ENCODE peak calls at places on chromosome 10, in five cellular contexts. One of them, this sample, is unnamed.

GRCh38 chr10:43059336-43059720 is 17.5 kb upstream of the RET start:
- DNase-seq in HL-60: no peak
- DNase-seq in lower lobe of right lung: peak; percentile 24
- DNase-seq in tibial artery: no peak
- DNase-seq in cardiac muscle cell: no peak
- DNase-seq in this sample: peak; percentile 9

GRCh38 chr10:47351899-47352815 is 4.0 kb downstream of the RBP3 start:
- DNase-seq in cardiac muscle cell: no peak
- DNase-seq in HL-60: no peak
- DNase-seq in tibial artery: no peak
- DNase-seq in lower lobe of right lung: no peak
- DNase-seq in this sample: peak; percentile 68

GRCh38 chr10:88131561-88132139 is 268.2 kb downstream of the PTEN start:
- DNase-seq in tibial artery: no peak
- DNase-seq in HL-60: no peak
- DNase-seq in lower lobe of right lung: peak; percentile 68
- DNase-seq in cardiac muscle cell: no peak
- DNase-seq in this sample: no peak

GRCh38 chr10:59393349-59393748 is 31.0 kb upstream of the FAM13C start:
- DNase-seq in cardiac muscle cell: no peak
- DNase-seq in tibial artery: no peak
- DNase-seq in lower lobe of right lung: no peak
- DNase-seq in HL-60: no peak
- DNase-seq in this sample: no peak

GRCh38 chr10:131868436-131868835 is 32.4 kb upstream of the PPP2R2D start:
- DNase-seq in cardiac muscle cell: no peak
- DNase-seq in HL-60: no peak
- DNase-seq in tibial artery: peak; percentile 0
- DNase-seq in lower lobe of right lung: no peak
- DNase-seq in this sample: peak; percentile 52

GRCh38 chr10:33143160-33143728 is 185.2 kb upstream of the ITGB1 start:
- DNase-seq in HL-60: no peak
- DNase-seq in lower lobe of right lung: no peak
- DNase-seq in tibial artery: no peak
- DNase-seq in cardiac muscle cell: peak; percentile 78
- DNase-seq in this sample: no peak

GRCh38 chr10:76667307-76668012 is 970.1 kb downstream of the KCNMA1 start:
- DNase-seq in cardiac muscle cell: no peak
- DNase-seq in HL-60: no peak
- DNase-seq in lower lobe of right lung: no peak
- DNase-seq in tibial artery: no peak
- DNase-seq in this sample: no peak

GRCh38 chr10:7477538-7478334 is 66.9 kb upstream of the SFMBT2 start:
- DNase-seq in lower lobe of right lung: no peak
- DNase-seq in cardiac muscle cell: no peak
- DNase-seq in HL-60: no peak
- DNase-seq in tibial artery: no peak
- DNase-seq in this sample: no peak

GRCh38 chr10:78886129-78886528 is 182.6 kb upstream of the ZMIZ1 start:
- DNase-seq in tibial artery: no peak
- DNase-seq in lower lobe of right lung: no peak
- DNase-seq in HL-60: no peak
- DNase-seq in cardiac muscle cell: no peak
- DNase-seq in this sample: no peak

GRCh38 chr10:15795000-15795792 is 65.1 kb downstream of the MINDY3 start:
- DNase-seq in lower lobe of right lung: no peak
- DNase-seq in HL-60: no peak
- DNase-seq in cardiac muscle cell: no peak
- DNase-seq in tibial artery: no peak
- DNase-seq in this sample: no peak

GRCh38 chr10:89392974-89393373 is 551 bp downstream of the IFIT1 start:
- DNase-seq in HL-60: peak; percentile 37
- DNase-seq in tibial artery: peak; percentile 63
- DNase-seq in cardiac muscle cell: peak; percentile 90
- DNase-seq in lower lobe of right lung: no peak
- DNase-seq in this sample: no peak

GRCh38 chr10:89391882-89392756 is at the start of gene IFIT1:
- DNase-seq in lower lobe of right lung: no peak
- DNase-seq in tibial artery: peak; percentile 63
- DNase-seq in HL-60: peak; percentile 28
- DNase-seq in cardiac muscle cell: peak; percentile 92
- DNase-seq in this sample: no peak

GRCh38 chr10:89393898-89394297 is 1.5 kb downstream of the IFIT1 start:
- DNase-seq in tibial artery: no peak
- DNase-seq in HL-60: no peak
- DNase-seq in cardiac muscle cell: no peak
- DNase-seq in lower lobe of right lung: no peak
- DNase-seq in this sample: no peak

GRCh38 chr10:89389254-89389653 is 3.2 kb upstream of the IFIT1 start:
- DNase-seq in cardiac muscle cell: peak; percentile 62
- DNase-seq in lower lobe of right lung: no peak
- DNase-seq in tibial artery: no peak
- DNase-seq in HL-60: no peak
- DNase-seq in this sample: no peak

DNA sequence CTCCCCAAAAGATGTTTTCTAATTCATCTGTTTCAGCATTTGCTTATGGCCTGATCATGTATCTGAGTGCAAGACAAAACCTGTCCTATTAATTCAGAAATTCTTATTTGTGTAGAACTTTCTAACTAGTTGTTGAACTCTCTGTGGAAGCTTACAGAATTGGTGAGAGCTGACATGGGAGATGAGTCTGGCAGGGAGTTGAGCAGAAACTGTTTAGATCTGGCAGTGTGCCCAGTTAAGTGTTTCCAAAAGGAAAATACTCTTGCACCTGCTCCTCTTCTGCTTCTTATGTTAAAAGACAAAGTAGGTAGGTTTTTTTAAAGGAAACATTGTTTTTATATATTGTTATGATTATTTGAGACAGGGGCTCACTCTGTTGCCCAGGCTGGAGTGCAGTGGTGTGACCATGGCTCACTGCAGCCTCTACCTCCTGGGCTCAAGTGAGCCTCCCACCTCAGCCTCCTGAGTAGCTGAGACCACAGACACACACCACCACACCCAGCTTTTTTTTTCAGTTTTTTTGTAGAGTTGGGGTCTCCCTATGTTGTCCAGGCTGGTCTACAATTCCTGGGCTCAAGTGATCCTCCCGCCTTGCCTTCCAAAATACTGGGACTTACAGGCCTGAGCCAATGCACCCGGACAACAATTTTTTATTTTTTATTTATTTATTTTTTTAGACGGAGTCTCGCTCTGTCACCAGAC is 1.4 kb upstream of the IFIT1 start:
- DNase-seq in cardiac muscle cell: no peak
- DNase-seq in lower lobe of right lung: no peak
- DNase-seq in tibial artery: no peak
- DNase-seq in HL-60: no peak
- DNase-seq in this sample: no peak
- H3K27ac ChIP-seq in cardiac muscle cell: peak overlapping the region; percentile 90
- H3K27ac ChIP-seq in lower lobe of right lung: no peak overlapping the region
- H3K27ac ChIP-seq in tibial artery: peak overlapping the region; percentile 4
- H3K27ac ChIP-seq in HL-60: no peak overlapping the region
- H3K27ac ChIP-seq in this sample: no peak overlapping the region

DNA sequence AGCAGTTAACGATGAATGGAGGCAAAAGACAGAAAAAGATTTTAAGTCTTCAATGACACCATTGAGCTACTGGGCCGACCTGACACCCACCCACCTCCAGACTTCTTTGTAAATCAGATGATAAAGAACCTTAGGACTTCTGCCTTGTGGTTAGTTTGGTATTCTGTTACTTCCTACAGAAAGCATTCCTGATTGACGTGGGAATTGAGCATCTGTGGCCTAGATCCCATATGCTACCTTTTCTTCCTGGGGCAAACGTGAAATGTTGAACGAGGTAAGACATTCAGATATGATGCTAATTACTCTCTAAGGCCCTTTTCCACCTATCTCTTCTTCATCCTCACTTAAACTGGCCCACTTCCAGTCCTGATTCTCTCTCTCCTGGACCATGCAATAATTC is 10.2 kb downstream of the PRLHR start:
- DNase-seq in tibial artery: no peak
- DNase-seq in cardiac muscle cell: peak; percentile 18
- DNase-seq in lower lobe of right lung: no peak
- DNase-seq in HL-60: no peak
- DNase-seq in this sample: no peak
- H3K27ac ChIP-seq in tibial artery: no peak overlapping the region
- H3K27ac ChIP-seq in cardiac muscle cell: no peak overlapping the region
- H3K27ac ChIP-seq in lower lobe of right lung: no peak overlapping the region
- H3K27ac ChIP-seq in HL-60: no peak overlapping the region
- H3K27ac ChIP-seq in this sample: no peak overlapping the region

GRCh38 chr10:606767-607544 is 82.5 kb downstream of the DIP2C start:
- DNase-seq in HL-60: no peak
- DNase-seq in cardiac muscle cell: no peak
- DNase-seq in tibial artery: no peak
- DNase-seq in lower lobe of right lung: no peak
- DNase-seq in this sample: peak; percentile 64
- H3K27ac ChIP-seq in HL-60: no peak overlapping the region
- H3K27ac ChIP-seq in cardiac muscle cell: no peak overlapping the region
- H3K27ac ChIP-seq in tibial artery: peak overlapping the region; percentile 15
- H3K27ac ChIP-seq in lower lobe of right lung: no peak overlapping the region
- H3K27ac ChIP-seq in this sample: no peak overlapping the region

GRCh38 chr10:125401462-125401861 is 241.1 kb upstream of the CTBP2 start:
- DNase-seq in cardiac muscle cell: no peak
- DNase-seq in HL-60: no peak
- DNase-seq in tibial artery: no peak
- DNase-seq in lower lobe of right lung: no peak
- DNase-seq in this sample: no peak
- H3K27ac ChIP-seq in cardiac muscle cell: no peak overlapping the region
- H3K27ac ChIP-seq in HL-60: no peak overlapping the region
- H3K27ac ChIP-seq in tibial artery: no peak overlapping the region
- H3K27ac ChIP-seq in lower lobe of right lung: no peak overlapping the region
- H3K27ac ChIP-seq in this sample: no peak overlapping the region

GRCh38 chr10:18377898-18378297 is 237.7 kb downstream of the CACNB2 start:
- DNase-seq in tibial artery: no peak
- DNase-seq in cardiac muscle cell: no peak
- DNase-seq in lower lobe of right lung: no peak
- DNase-seq in HL-60: no peak
- DNase-seq in this sample: no peak

GRCh38 chr10:18378766-18379165 is 238.5 kb downstream of the CACNB2 start:
- DNase-seq in tibial artery: no peak
- DNase-seq in HL-60: no peak
- DNase-seq in cardiac muscle cell: no peak
- DNase-seq in lower lobe of right lung: no peak
- DNase-seq in this sample: no peak

GRCh38 chr10:18376650-18377049 is 236.4 kb downstream of the CACNB2 start:
- DNase-seq in tibial artery: no peak
- DNase-seq in HL-60: no peak
- DNase-seq in cardiac muscle cell: no peak
- DNase-seq in lower lobe of right lung: no peak
- DNase-seq in this sample: no peak

DNA sequence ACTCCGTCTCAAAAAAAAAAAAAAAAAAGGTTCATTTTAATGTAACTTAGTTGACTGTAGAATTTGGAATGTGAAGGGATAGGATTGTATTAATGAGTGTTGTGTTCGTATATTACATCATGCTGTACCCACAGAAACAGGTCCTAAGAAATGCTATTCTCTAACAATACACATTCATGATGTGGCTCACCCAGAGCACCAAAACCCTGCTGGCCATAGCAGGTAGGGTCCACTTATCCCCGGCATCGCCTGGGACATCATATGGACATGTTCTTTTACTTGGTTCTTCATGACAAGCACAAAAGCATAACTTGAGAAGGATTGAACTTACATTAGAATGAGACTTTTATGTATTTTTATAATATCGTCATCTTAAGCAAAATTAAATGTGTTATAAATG is 241.5 kb downstream of the CACNB2 start:
- DNase-seq in lower lobe of right lung: no peak
- DNase-seq in tibial artery: no peak
- DNase-seq in cardiac muscle cell: no peak
- DNase-seq in HL-60: no peak
- DNase-seq in this sample: no peak
- H3K27ac ChIP-seq in lower lobe of right lung: no peak overlapping the region
- H3K27ac ChIP-seq in tibial artery: no peak overlapping the region
- H3K27ac ChIP-seq in cardiac muscle cell: no peak overlapping the region
- H3K27ac ChIP-seq in HL-60: no peak overlapping the region
- H3K27ac ChIP-seq in this sample: no peak overlapping the region

GRCh38 chr10:71927159-71927558 is 37.0 kb upstream of the CHST3 start:
- DNase-seq in tibial artery: no peak
- DNase-seq in HL-60: no peak
- DNase-seq in cardiac muscle cell: no peak
- DNase-seq in lower lobe of right lung: no peak
- DNase-seq in this sample: no peak
- H3K27ac ChIP-seq in tibial artery: no peak overlapping the region
- H3K27ac ChIP-seq in HL-60: no peak overlapping the region
- H3K27ac ChIP-seq in cardiac muscle cell: no peak overlapping the region
- H3K27ac ChIP-seq in lower lobe of right lung: no peak overlapping the region
- H3K27ac ChIP-seq in this sample: no peak overlapping the region

GRCh38 chr10:115094605-115095004 is 1.4 kb downstream of the ATRNL1 start:
- DNase-seq in cardiac muscle cell: no peak
- DNase-seq in lower lobe of right lung: no peak
- DNase-seq in tibial artery: no peak
- DNase-seq in HL-60: no peak
- DNase-seq in this sample: no peak

GRCh38 chr10:115092258-115092554 is 959 bp upstream of the ATRNL1 start:
- DNase-seq in HL-60: no peak
- DNase-seq in lower lobe of right lung: no peak
- DNase-seq in cardiac muscle cell: no peak
- DNase-seq in tibial artery: no peak
- DNase-seq in this sample: no peak

GRCh38 chr10:115092555-115093285 is 445 bp upstream of the ATRNL1 start:
- DNase-seq in cardiac muscle cell: peak; percentile 58
- DNase-seq in HL-60: no peak
- DNase-seq in tibial artery: no peak
- DNase-seq in lower lobe of right lung: no peak
- DNase-seq in this sample: peak; percentile 75

GRCh38 chr10:115093776-115094361 is 704 bp downstream of the ATRNL1 start:
- DNase-seq in tibial artery: no peak
- DNase-seq in HL-60: no peak
- DNase-seq in lower lobe of right lung: no peak
- DNase-seq in cardiac muscle cell: no peak
- DNase-seq in this sample: peak; percentile 77

DNA sequence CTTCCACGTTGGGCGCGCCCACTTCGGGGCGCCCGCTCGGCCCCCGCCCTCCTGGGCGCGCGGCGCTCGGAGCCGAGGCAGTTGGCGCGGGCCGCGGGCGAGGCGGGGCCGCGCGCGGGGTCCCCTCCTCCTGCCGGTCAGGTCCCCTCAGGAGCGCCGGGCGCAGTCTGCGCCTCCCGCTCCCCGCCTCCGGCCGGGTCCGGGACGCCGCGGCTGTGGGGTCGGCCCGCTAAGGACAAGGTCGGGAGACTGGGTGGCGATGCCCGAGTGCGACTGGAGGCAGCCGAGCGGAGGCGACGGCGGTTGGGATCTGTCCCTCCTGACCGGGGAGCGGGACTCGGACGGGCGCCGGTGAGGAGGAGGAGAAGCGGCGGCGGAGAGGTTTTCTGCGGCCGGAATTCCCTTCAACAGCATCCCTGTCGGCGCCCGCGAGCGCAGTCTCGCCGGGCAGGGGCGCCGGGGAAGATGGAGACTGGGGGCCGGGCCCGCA is at the start of gene ATRNL1:
- DNase-seq in HL-60: no peak
- DNase-seq in tibial artery: no peak
- DNase-seq in lower lobe of right lung: no peak
- DNase-seq in cardiac muscle cell: peak; percentile 11
- DNase-seq in this sample: peak; percentile 79
- H3K27ac ChIP-seq in HL-60: no peak within 1 kb of the TSS
- H3K27ac ChIP-seq in tibial artery: peak within 1 kb of the TSS; percentile 69
- H3K27ac ChIP-seq in lower lobe of right lung: no peak within 1 kb of the TSS
- H3K27ac ChIP-seq in cardiac muscle cell: peak within 1 kb of the TSS; percentile 94
- H3K27ac ChIP-seq in this sample: no peak within 1 kb of the TSS

GRCh38 chr10:103717341-103718246 is 137.8 kb downstream of the SH3PXD2A start:
- DNase-seq in HL-60: no peak
- DNase-seq in cardiac muscle cell: no peak
- DNase-seq in lower lobe of right lung: no peak
- DNase-seq in tibial artery: no peak
- DNase-seq in this sample: no peak
- H3K27ac ChIP-seq in HL-60: no peak overlapping the region
- H3K27ac ChIP-seq in cardiac muscle cell: no peak overlapping the region
- H3K27ac ChIP-seq in lower lobe of right lung: no peak overlapping the region
- H3K27ac ChIP-seq in tibial artery: no peak overlapping the region
- H3K27ac ChIP-seq in this sample: no peak overlapping the region

This sample was measured in spleen.